ENCODE peak calls at places on chromosomes 16 and 17, in eight cellular contexts. D is bronchial epithelial cell; X is fibroblast of lung; N is activated T-helper 1 cell treated with anti-CD3 and anti-CD28 coated beads, Interleukin-2, amount 50 U/mL, for 16 hours; I is pulmonary artery endothelial cell; T is ureter; M is T-cell; H is heart left ventricle. P is an unnamed sample.

GRCh38 chr17:78105551-78105950 is 23.0 kb downstream of the TMC6 start:
- DNase-seq in D (no peak), X (no peak), N (no peak), I (no peak), T (no peak), M (no peak), H (no peak), P (no peak)

GRCh38 chr16:8877894-8878522 is 4.1 kb upstream of the LITAFD start:
- DNase-seq in D (peak; percentile 81), X (no peak), N (no peak), I (no peak), T (no peak), M (no peak), H (no peak), P (no peak)

GRCh38 chr16:88906020-88906419 is 39.6 kb upstream of the PABPN1L start:
- DNase-seq in D (no peak), X (no peak), N (no peak), I (no peak), T (no peak), M (no peak), H (no peak), P (no peak)

GRCh38 chr16:19138601-19139000 is 24.8 kb downstream of the ITPRIPL2 start:
- DNase-seq in D (peak; percentile 97), X (peak; percentile 38), N (no peak), I (no peak), T (peak; percentile 87), M (no peak), H (peak; percentile 80), P (no peak)

GRCh38 chr17:38789185-38789584 is 10.2 kb downstream of the PIP4K2B start:
- DNase-seq in D (no peak), X (no peak), N (no peak), I (no peak), T (no peak), M (no peak), H (no peak), P (no peak)

GRCh38 chr16:86608301-86608747 is 30.0 kb downstream of the FOXL1 start:
- DNase-seq in D (no peak), X (no peak), N (no peak), I (no peak), T (no peak), M (no peak), H (no peak), P (no peak)

GRCh38 chr17:550776-551175 is 163.9 kb downstream of the VPS53 start:
- DNase-seq in D (peak; percentile 28), X (peak; percentile 79), N (no peak), I (no peak), T (no peak), M (no peak), H (no peak), P (no peak)

GRCh38 chr16:57091990-57092785 is at the start of gene CPNE2:
- DNase-seq in D (no peak), X (peak; percentile 62), N (no peak), I (no peak), T (peak; percentile 56), M (peak; percentile 7), H (peak; percentile 83), P (peak; percentile 8)

GRCh38 chr17:10875411-10875810 is 37.5 kb upstream of the PIRT start:
- DNase-seq in D (no peak), X (no peak), N (no peak), I (no peak), T (no peak), M (peak; percentile 1), H (no peak), P (no peak)

GRCh38 chr17:28317965-28318758 is 838 bp upstream of the TMEM97 start:
- DNase-seq in D (peak; percentile 20), X (no peak), N (no peak), I (no peak), T (no peak), M (no peak), H (no peak), P (no peak)

GRCh38 chr17:40561871-40562611 is 3.2 kb downstream of the CCR7 start:
- DNase-seq in D (no peak), X (no peak), N (no peak), I (no peak), T (no peak), M (peak; percentile 63), H (no peak), P (peak; percentile 76)

GRCh38 chr17:19508327-19508867 is 25.3 kb upstream of the SLC47A1 start:
- DNase-seq in D (peak; percentile 5), X (no peak), N (peak; percentile 7), I (no peak), T (no peak), M (peak; percentile 42), H (peak; percentile 30), P (no peak)

GRCh38 chr17:75610103-75610984 is 22.7 kb downstream of the MYO15B start:
- DNase-seq in D (no peak), X (no peak), N (no peak), I (no peak), T (no peak), M (no peak), H (no peak), P (no peak)

GRCh38 chr17:55456307-55457240 is 34.9 kb upstream of the MMD start:
- DNase-seq in D (no peak), X (no peak), N (no peak), I (no peak), T (no peak), M (no peak), H (no peak), P (no peak)

GRCh38 chr17:2947588-2947950 is 115.8 kb downstream of the OR1D5 start:
- DNase-seq in D (no peak), X (no peak), N (no peak), I (no peak), T (no peak), M (no peak), H (no peak), P (no peak)

GRCh38 chr17:59558953-59559352 is 6.5 kb upstream of the DHX40 start:
- DNase-seq in D (no peak), X (peak; percentile 3), N (no peak), I (no peak), T (no peak), M (no peak), H (no peak), P (no peak)

GRCh38 chr17:50185724-50186545 is 15.5 kb downstream of the COL1A1 start:
- DNase-seq in D (no peak), X (peak; percentile 71), N (no peak), I (no peak), T (no peak), M (no peak), H (no peak), P (no peak)

GRCh38 chr16:56203052-56203451 is 11.8 kb downstream of the GNAO1 start:
- DNase-seq in D (peak; percentile 5), X (peak; percentile 1), N (no peak), I (no peak), T (no peak), M (peak; percentile 11), H (no peak), P (peak; percentile 57)

GRCh38 chr16:84413605-84414004 is 45.3 kb downstream of the ATP2C2 start:
- DNase-seq in D (no peak), X (no peak), N (no peak), I (no peak), T (no peak), M (no peak), H (no peak), P (no peak)

GRCh38 chr16:23836404-23837291 is 865 bp downstream of the PRKCB start:
- DNase-seq in D (no peak), X (no peak), N (peak; percentile 13), I (no peak), T (no peak), M (peak; percentile 48), H (no peak), P (peak; percentile 44)

GRCh38 chr16:25888873-25889272 is 197.1 kb downstream of the HS3ST4 start:
- DNase-seq in D (no peak), X (no peak), N (no peak), I (no peak), T (no peak), M (no peak), H (no peak), P (no peak)

GRCh38 chr17:56593073-56593740 is at the start of gene NOG:
- DNase-seq in D (no peak), X (peak; percentile 64), N (no peak), I (no peak), T (peak; percentile 59), M (peak; percentile 56), H (peak; percentile 53), P (no peak)

GRCh38 chr17:72476575-72476986 is 355.8 kb downstream of the SOX9 start:
- DNase-seq in D (no peak), X (peak; percentile 29), N (no peak), I (no peak), T (no peak), M (no peak), H (no peak), P (no peak)

GRCh38 chr17:8013731-8014557 is 11.5 kb downstream of the GUCY2D start:
- DNase-seq in D (no peak), X (no peak), N (no peak), I (no peak), T (no peak), M (no peak), H (no peak), P (no peak)

P was measured in central memory CD4-positive, alpha-beta T cell.